ENCODE peak calls at places on chromosomes 16 and 17, in eight cellular contexts. A, O, N, V, P, M, J and K are unnamed samples.

GRCh38 chr16:83058376-83058775 is 431.6 kb downstream of the CDH13 start:
- DNase-seq in A (no peak), O (no peak), N (no peak), V (no peak), P (no peak), M (no peak), J (no peak), K (no peak)

GRCh38 chr17:31493656-31494155 is 102.2 kb downstream of the RAB11FIP4 start:
- DNase-seq in A (no peak), O (no peak), N (no peak), V (no peak), P (no peak), M (no peak), J (no peak), K (no peak)

GRCh38 chr16:57528499-57529323 is 7.7 kb downstream of the CCDC102A start:
- DNase-seq in A (no peak), O (peak; percentile 24), N (no peak), V (no peak), P (peak; percentile 71), M (no peak), J (peak; percentile 78), K (no peak)

GRCh38 chr17:72274632-72275031 is 153.8 kb downstream of the SOX9 start:
- DNase-seq in A (no peak), O (no peak), N (no peak), V (no peak), P (no peak), M (no peak), J (no peak), K (no peak)

GRCh38 chr16:56643080-56643778 is 4.8 kb downstream of the MT1A start:
- DNase-seq in A (no peak), O (no peak), N (no peak), V (no peak), P (peak; percentile 89), M (no peak), J (peak; percentile 93), K (no peak)

GRCh38 chr16:57610611-57611010 is 17.8 kb upstream of the ADGRG1 start:
- DNase-seq in A (no peak), O (no peak), N (no peak), V (no peak), P (no peak), M (no peak), J (peak; percentile 35), K (no peak)

GRCh38 chr17:53570731-53571130 is 252.0 kb upstream of the KIF2B start:
- DNase-seq in A (no peak), O (no peak), N (no peak), V (no peak), P (no peak), M (no peak), J (no peak), K (no peak)

GRCh38 chr17:27960183-27960589 is 67.0 kb upstream of the LYRM9 start:
- DNase-seq in A (no peak), O (no peak), N (no peak), V (no peak), P (no peak), M (no peak), J (no peak), K (no peak)

GRCh38 chr16:65758620-65759019 is 607.9 kb upstream of the CDH5 start:
- DNase-seq in A (no peak), O (no peak), N (no peak), V (no peak), P (no peak), M (no peak), J (no peak), K (no peak)

GRCh38 chr17:1179112-1179634 is 608 bp downstream of the ABR start:
- DNase-seq in A (no peak), O (peak; percentile 73), N (no peak), V (no peak), P (no peak), M (no peak), J (no peak), K (no peak)

GRCh38 chr17:32289454-32289853 is 23.8 kb downstream of the RHBDL3 start:
- DNase-seq in A (no peak), O (no peak), N (no peak), V (no peak), P (no peak), M (no peak), J (no peak), K (no peak)

GRCh38 chr17:50346313-50347086 is 574 bp downstream of the XYLT2 start:
- DNase-seq in A (no peak), O (peak; percentile 65), N (no peak), V (no peak), P (peak; percentile 63), M (no peak), J (peak; percentile 82), K (no peak)

GRCh38 chr16:88497561-88498420 is 44.7 kb downstream of the ZFPM1 start:
- DNase-seq in A (no peak), O (no peak), N (no peak), V (no peak), P (no peak), M (no peak), J (no peak), K (no peak)

GRCh38 chr16:31248344-31248743 is 11.4 kb upstream of the ITGAM start:
- DNase-seq in A (no peak), O (no peak), N (no peak), V (no peak), P (no peak), M (no peak), J (no peak), K (no peak)

GRCh38 chr17:43871947-43872690 is 25.1 kb downstream of the CD300LG start:
- DNase-seq in A (no peak), O (no peak), N (no peak), V (no peak), P (peak; percentile 70), M (no peak), J (no peak), K (no peak)

GRCh38 chr16:65572156-65572555 is 450.3 kb upstream of the CDH11 start:
- DNase-seq in A (no peak), O (no peak), N (no peak), V (peak; percentile 81), P (no peak), M (peak; percentile 49), J (no peak), K (peak; percentile 67)

GRCh38 chr16:79261944-79262552 is 338.5 kb downstream of the MAF start:
- DNase-seq in A (no peak), O (no peak), N (no peak), V (no peak), P (no peak), M (no peak), J (no peak), K (no peak)

GRCh38 chr17:20304961-20305360 is 162.4 kb downstream of the LGALS9B start:
- DNase-seq in A (no peak), O (no peak), N (no peak), V (no peak), P (no peak), M (no peak), J (no peak), K (no peak)

GRCh38 chr17:17820457-17821158 is 16.2 kb downstream of the SREBF1 start:
- DNase-seq in A (no peak), O (no peak), N (no peak), V (no peak), P (no peak), M (no peak), J (no peak), K (no peak)
- H3K4me3 ChIP-seq in A (no peak overlapping the region), O (no peak overlapping the region), N (no peak overlapping the region), V (no peak overlapping the region), P (peak overlapping the region; percentile 50), M (peak overlapping the region; percentile 54), J (no peak overlapping the region), K (no peak overlapping the region)

GRCh38 chr17:56835259-56835575 is 1.3 kb downstream of the DGKE start:
- DNase-seq in A (no peak), O (no peak), N (no peak), V (no peak), P (no peak), M (no peak), J (no peak), K (no peak)
- H3K4me3 ChIP-seq in A (peak overlapping the region; percentile 77), O (peak overlapping the region; percentile 77), N (peak overlapping the region; percentile 74), V (no peak overlapping the region), P (peak overlapping the region; percentile 81), M (peak overlapping the region; percentile 63), J (no peak overlapping the region), K (peak overlapping the region; percentile 68)

DNA sequence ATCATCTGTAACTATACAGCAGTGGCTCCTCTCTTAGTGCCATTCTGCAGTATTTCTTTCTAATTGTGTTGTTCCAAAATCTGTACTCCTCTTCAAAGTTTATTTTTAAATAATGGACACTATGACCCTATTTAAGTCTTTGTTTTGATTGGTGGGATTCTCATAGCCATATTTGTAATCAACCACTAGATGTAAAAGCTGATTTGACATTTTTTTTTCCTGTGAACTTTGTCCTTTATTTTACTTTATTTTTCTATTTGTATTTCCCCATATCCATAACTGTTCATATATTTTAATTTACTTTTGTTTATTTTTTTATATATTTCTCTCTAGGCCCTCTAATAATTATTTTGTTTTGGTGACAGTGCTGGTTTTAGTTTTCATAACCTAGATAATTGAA is 544.4 kb downstream of the KCNJ2 start:
- DNase-seq in A (no peak), O (no peak), N (no peak), V (no peak), P (no peak), M (no peak), J (no peak), K (no peak)
- H3K4me3 ChIP-seq in A (no peak overlapping the region), O (no peak overlapping the region), N (no peak overlapping the region), V (no peak overlapping the region), P (no peak overlapping the region), M (no peak overlapping the region), J (no peak overlapping the region), K (no peak overlapping the region)

GRCh38 chr17:29583324-29584248 is 5.9 kb downstream of the GIT1 start:
- DNase-seq in A (no peak), O (no peak), N (no peak), V (no peak), P (no peak), M (no peak), J (no peak), K (no peak)

GRCh38 chr17:29585080-29585751 is 4.2 kb downstream of the GIT1 start:
- DNase-seq in A (no peak), O (no peak), N (no peak), V (no peak), P (no peak), M (no peak), J (peak; percentile 76), K (no peak)

GRCh38 chr17:29582254-29582765 is 7.1 kb downstream of the GIT1 start:
- DNase-seq in A (no peak), O (no peak), N (no peak), V (no peak), P (no peak), M (no peak), J (no peak), K (no peak)

GRCh38 chr17:29582767-29583166 is 6.7 kb downstream of the GIT1 start:
- DNase-seq in A (no peak), O (no peak), N (no peak), V (no peak), P (no peak), M (no peak), J (no peak), K (no peak)

DNA sequence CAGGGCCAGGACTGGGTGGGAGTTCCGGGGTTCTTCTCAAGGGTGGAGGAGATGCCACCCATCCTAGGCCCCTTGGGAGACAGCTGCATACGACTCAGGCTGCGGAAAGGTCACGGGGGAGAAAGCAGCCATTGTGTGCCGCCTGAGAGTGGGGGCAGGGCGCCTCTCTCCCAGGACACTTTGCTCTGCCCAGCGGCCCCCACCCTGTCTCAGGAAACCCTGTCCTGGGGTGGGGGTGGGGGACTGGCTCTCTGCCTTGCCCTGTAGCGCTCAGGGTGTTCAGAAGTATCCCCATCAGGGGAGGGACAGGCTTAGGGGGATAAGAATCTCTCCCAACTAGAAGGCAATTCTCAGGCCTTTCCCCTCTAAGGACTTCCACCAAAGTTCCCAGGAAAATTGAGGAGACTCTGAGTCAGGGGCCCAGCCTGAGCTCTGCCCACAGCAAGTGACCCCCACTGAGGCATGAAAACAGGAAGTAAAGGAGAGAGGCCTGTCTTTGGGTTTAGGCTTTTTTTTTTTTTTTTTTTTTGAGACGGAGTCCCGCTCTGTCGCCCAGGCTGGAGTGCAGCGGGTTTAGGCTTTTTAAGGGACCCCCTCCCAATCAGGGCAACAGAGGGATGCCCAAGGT is 4.9 kb downstream of the GIT1 start:
- DNase-seq in A (no peak), O (no peak), N (no peak), V (no peak), P (no peak), M (no peak), J (no peak), K (no peak)
- H3K4me3 ChIP-seq in A (no peak overlapping the region), O (no peak overlapping the region), N (no peak overlapping the region), V (no peak overlapping the region), P (no peak overlapping the region), M (no peak overlapping the region), J (no peak overlapping the region), K (no peak overlapping the region)